ENCODE peak calls at places on chromosomes 6 and 20, in nine cellular contexts. F, D, H, R, Z, P, J, K and T are unnamed samples.

GRCh38 chr20:46127396-46128010 is 9.4 kb downstream of the CD40 start:
- DNase-seq in K (no peak), R (no peak), P (no peak), H (no peak), D (no peak), Z (no peak), F (no peak), J (no peak), T (no peak)

GRCh38 chr6:16273266-16273665 is 34.9 kb downstream of the GMPR start:
- DNase-seq in D (peak), Z (no peak), J (no peak), H (no peak), R (no peak), P (no peak), K (peak), F (no peak), T (no peak)

GRCh38 chr6:139920027-139920851 is 545.8 kb upstream of the CITED2 start:
- DNase-seq in H (no peak), K (no peak), Z (no peak), D (no peak), R (no peak), P (no peak), J (no peak), F (no peak), T (no peak)

GRCh38 chr6:9484091-9484490 is 930.8 kb downstream of the TFAP2A start:
- DNase-seq in J (no peak), H (no peak), D (no peak), P (no peak), R (no peak), Z (no peak), F (no peak), K (peak), T (no peak)

GRCh38 chr20:6739406-6739805 is 28.1 kb upstream of the BMP2 start:
- DNase-seq in J (no peak), F (no peak), D (no peak), H (no peak), P (no peak), K (no peak), R (no peak), Z (peak), T (no peak)

GRCh38 chr20:63878855-63879254 is 13.8 kb downstream of the TPD52L2 start:
- DNase-seq in K (no peak), F (no peak), Z (no peak), D (no peak), P (no peak), H (no peak), J (no peak), R (no peak), T (no peak)

GRCh38 chr20:21710863-21711431 is 5.5 kb downstream of the PAX1 start:
- DNase-seq in Z (no peak), P (no peak), H (no peak), K (no peak), R (no peak), J (no peak), D (no peak), F (no peak), T (no peak)

GRCh38 chr6:44002591-44003344 is 124.5 kb downstream of the MRPL14 start:
- DNase-seq in D (peak), J (peak), H (no peak), P (peak), Z (peak), K (peak), R (no peak), F (no peak), T (peak)

GRCh38 chr20:63027425-63028389 is 20.9 kb upstream of the BHLHE23 start:
- DNase-seq in K (no peak), F (no peak), H (no peak), D (no peak), Z (no peak), P (no peak), R (no peak), J (no peak), T (no peak)

GRCh38 chr6:64062960-64063683 is 427.5 kb downstream of the PHF3 start:
- DNase-seq in Z (no peak), K (no peak), P (no peak), H (no peak), R (no peak), D (no peak), F (peak), J (no peak), T (no peak)

GRCh38 chr6:139903411-139904157 is 529.1 kb upstream of the CITED2 start:
- DNase-seq in J (no peak), H (no peak), P (no peak), K (no peak), F (no peak), D (no peak), R (peak), Z (no peak), T (no peak)

GRCh38 chr20:34268145-34268544 is 26.9 kb downstream of the ASIP start:
- DNase-seq in J (no peak), Z (no peak), P (no peak), H (no peak), F (no peak), R (no peak), D (no peak), K (no peak), T (no peak)

GRCh38 chr6:39917981-39918380 is 16.3 kb downstream of the MOCS1 start:
- DNase-seq in F (no peak), P (no peak), R (no peak), J (no peak), K (no peak), Z (no peak), D (no peak), H (no peak), T (no peak)

GRCh38 chr6:167543602-167544506 is 219.0 kb downstream of the TTLL2 start:
- DNase-seq in F (no peak), K (peak), Z (no peak), H (no peak), D (peak), R (no peak), P (no peak), J (no peak), T (peak)

GRCh38 chr20:61933951-61934715 is 131.5 kb downstream of the TAF4 start:
- DNase-seq in J (no peak), R (no peak), D (no peak), P (no peak), K (no peak), Z (no peak), H (no peak), F (no peak), T (no peak)

GRCh38 chr6:36504982-36505381 is 42.3 kb downstream of the STK38 start:
- DNase-seq in R (no peak), F (no peak), P (no peak), Z (no peak), J (no peak), H (no peak), K (peak), D (no peak), T (no peak)

GRCh38 chr20:17570347-17571152 is 675 bp downstream of the DSTN start:
- DNase-seq in R (no peak), P (peak), J (peak), D (peak), H (no peak), Z (peak), K (peak), F (no peak), T (peak)

GRCh38 chr6:37373822-37374514 is 20.2 kb downstream of the RNF8 start:
- DNase-seq in K (peak), D (peak), P (no peak), R (no peak), J (no peak), H (peak), Z (no peak), F (no peak), T (no peak)

GRCh38 chr20:50792708-50793574 is 1.9 kb upstream of the BCAS4 start:
- DNase-seq in Z (no peak), J (no peak), D (no peak), R (no peak), P (no peak), F (no peak), K (no peak), H (no peak), T (no peak)

GRCh38 chr6:56732517-56732916 is 89.8 kb upstream of the DST start:
- DNase-seq in R (no peak), D (no peak), J (no peak), Z (no peak), K (no peak), P (no peak), H (no peak), F (no peak), T (no peak)

GRCh38 chr20:62740286-62741141 is 31.9 kb downstream of the NTSR1 start:
- DNase-seq in J (no peak), K (peak), P (no peak), R (peak), F (peak), D (peak), Z (no peak), H (peak), T (no peak)

GRCh38 chr6:42007753-42008528 is 42.4 kb upstream of the TAF8 start:
- DNase-seq in K (no peak), R (no peak), H (no peak), Z (peak), J (no peak), D (no peak), P (no peak), F (no peak), T (no peak)

GRCh38 chr6:31165986-31166385 is 4.5 kb downstream of the POU5F1 start:
- DNase-seq in J (no peak), P (no peak), D (no peak), K (no peak), F (no peak), Z (no peak), H (no peak), R (no peak), T (no peak)

GRCh38 chr6:31158863-31159855 is 770 bp downstream of the TCF19 start:
- DNase-seq in P (no peak), J (no peak), D (no peak), R (peak), K (peak), Z (no peak), F (no peak), H (no peak), T (no peak)

GRCh38 chr6:31161216-31162126 is 3.1 kb downstream of the TCF19 start:
- DNase-seq in R (no peak), D (no peak), K (no peak), F (no peak), Z (no peak), P (no peak), H (no peak), J (no peak), T (no peak)

GRCh38 chr6:31163922-31164321 is 5.5 kb downstream of the TCF19 start:
- DNase-seq in P (no peak), H (no peak), K (peak), Z (peak), D (no peak), J (no peak), F (no peak), R (peak), T (no peak)

GRCh38 chr6:31162463-31163165 is 4.2 kb downstream of the TCF19 start:
- DNase-seq in D (no peak), K (no peak), F (no peak), R (no peak), P (no peak), J (no peak), Z (no peak), H (no peak), T (no peak)
- TF ChIP-seq CTCF in D (no peak), K (no peak), F (no peak), R (no peak), P (no peak), J (no peak), Z (no peak), H (no peak), T (no peak)

GRCh38 chr6:50264995-50265571 is 215.4 kb upstream of the DEFB112 start:
- DNase-seq in F (no peak), K (peak), D (no peak), Z (peak), P (no peak), R (no peak), J (peak), H (no peak), T (no peak)
- TF ChIP-seq CTCF in F (peak), K (peak), D (no peak), Z (peak), P (no peak), R (no peak), J (no peak), H (no peak), T (no peak)

GRCh38 chr6:3868544-3868943 is 19.4 kb downstream of the FAM50B start:
- DNase-seq in P (no peak), F (no peak), K (no peak), J (no peak), Z (no peak), R (no peak), H (peak), D (peak), T (no peak)
- TF ChIP-seq CTCF in P (no peak), F (no peak), K (no peak), J (no peak), Z (no peak), R (no peak), H (no peak), D (no peak), T (no peak)

GRCh38 chr6:129670634-129671033 is 39.3 kb downstream of the ARHGAP18 start:
- DNase-seq in R (no peak), J (no peak), Z (no peak), D (no peak), P (no peak), K (no peak), H (no peak), F (no peak), T (no peak)

GRCh38 chr6:129667034-129667433 is 42.9 kb downstream of the ARHGAP18 start:
- DNase-seq in Z (no peak), K (no peak), H (no peak), D (no peak), P (no peak), R (no peak), F (no peak), J (no peak), T (no peak)

GRCh38 chr6:129671442-129672344 is 38.3 kb downstream of the ARHGAP18 start:
- DNase-seq in D (no peak), P (no peak), Z (peak), F (no peak), J (no peak), K (peak), R (peak), H (no peak), T (no peak)

GRCh38 chr6:129665555-129665954 is 44.4 kb downstream of the ARHGAP18 start:
- DNase-seq in J (no peak), D (no peak), P (no peak), K (no peak), Z (no peak), H (no peak), R (no peak), F (no peak), T (no peak)

GRCh38 chr6:129667621-129668020 is 42.4 kb downstream of the ARHGAP18 start:
- DNase-seq in J (no peak), Z (peak), D (peak), H (no peak), K (peak), P (peak), F (no peak), R (no peak), T (no peak)
- TF ChIP-seq CTCF in J (no peak), Z (no peak), D (no peak), H (no peak), K (no peak), P (no peak), F (no peak), R (no peak), T (no peak)

GRCh38 chr20:49046087-49046900 is at the start of gene CSE1L:
- DNase-seq in K (peak), R (peak), D (peak), H (peak), F (peak), P (peak), J (peak), Z (peak), T (peak)
- TF ChIP-seq CTCF in K (no peak), R (no peak), D (no peak), H (no peak), F (no peak), P (peak), J (no peak), Z (peak), T (peak)

DNA sequence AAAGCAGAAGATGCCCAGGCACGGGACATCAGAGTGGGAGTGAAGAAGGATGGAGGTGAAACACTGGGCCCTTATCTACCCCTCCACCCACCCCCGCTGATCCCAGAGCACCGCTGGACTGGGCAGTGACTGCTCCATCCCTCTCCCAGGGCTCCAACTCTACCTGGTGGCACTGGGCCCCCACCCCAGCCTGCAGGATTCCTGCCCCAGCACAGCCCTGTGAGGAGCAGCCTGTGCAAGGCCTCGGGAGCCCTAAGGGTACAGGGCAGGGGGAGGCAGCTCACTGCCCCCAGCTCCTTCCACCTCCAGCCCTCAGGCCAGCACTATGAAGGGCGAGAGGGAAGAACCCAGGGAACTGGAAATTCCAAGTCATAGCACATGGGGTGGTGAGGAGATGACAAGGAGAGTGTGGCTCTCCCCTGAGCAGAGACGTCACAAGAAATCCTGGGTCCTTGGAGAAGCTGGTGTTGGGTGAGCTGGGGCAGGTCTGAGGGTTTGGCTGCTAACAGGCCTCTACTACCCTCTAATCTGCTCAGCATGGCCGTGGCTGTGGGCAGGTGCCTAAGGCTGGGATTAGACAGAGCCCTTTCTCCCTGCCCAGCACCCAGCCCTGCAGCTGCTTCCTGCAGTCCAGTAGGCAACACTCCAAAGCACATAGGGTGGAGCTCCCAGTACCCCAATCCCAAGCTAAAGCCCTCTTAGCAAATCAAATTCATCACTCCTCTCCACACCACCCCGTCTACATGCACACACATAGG is 3.5 kb downstream of the CST3 start:
- DNase-seq in R (no peak), H (no peak), K (no peak), Z (no peak), D (no peak), F (no peak), P (no peak), J (no peak), T (no peak)
- TF ChIP-seq CTCF in R (no peak), H (no peak), K (no peak), Z (no peak), D (no peak), F (no peak), P (no peak), J (no peak), T (no peak)